ENCODE peak calls at places on chromosomes 2 and 18, in ten cellular contexts. R is suprapubic skin, D is breast epithelium, N is sigmoid colon, A is endothelial cell of umbilical vein, M is spleen, B is transverse colon, U is stomach, S is HCT116, K is upper lobe of left lung. I is an unnamed sample.

GRCh38 chr2:241675885-241676284 is 10.7 kb downstream of the DTYMK start:
- DNase-seq in N (no peak), U (no peak), D (no peak), S (no peak), R (no peak), B (no peak), M (no peak), K (no peak), A (no peak), I (no peak)

GRCh38 chr2:232927041-232927792 is 57.2 kb downstream of the SNORC start:
- DNase-seq in R (no peak), D (no peak), K (no peak), S (no peak), A (no peak), B (no peak), N (no peak), U (no peak), M (no peak), I (no peak)

GRCh38 chr2:6231166-6231565 is 539.0 kb downstream of the SOX11 start:
- DNase-seq in K (no peak), N (no peak), B (no peak), M (no peak), R (no peak), A (no peak), D (no peak), S (no peak), U (no peak), I (no peak)

GRCh38 chr2:204401114-204401513 is 144.2 kb upstream of the PARD3B start:
- DNase-seq in R (no peak), M (no peak), S (no peak), A (no peak), D (no peak), B (no peak), K (no peak), N (no peak), U (no peak), I (no peak)

GRCh38 chr2:135485441-135485840 is 45.6 kb downstream of the ZRANB3 start:
- DNase-seq in U (no peak), S (no peak), D (no peak), B (no peak), K (no peak), M (no peak), R (no peak), A (no peak), N (no peak), I (no peak)

GRCh38 chr2:103008586-103008985 is 246.8 kb downstream of the TMEM182 start:
- DNase-seq in B (no peak), M (no peak), U (no peak), N (no peak), R (no peak), S (no peak), D (no peak), A (no peak), K (no peak), I (no peak)

GRCh38 chr2:169853041-169853668 is 25.9 kb downstream of the UBR3 start:
- DNase-seq in A (no peak), S (no peak), K (no peak), N (no peak), R (no peak), B (no peak), U (no peak), D (no peak), M (no peak), I (no peak)

GRCh38 chr2:174863183-174863582 is 98.9 kb upstream of the CHRNA1 start:
- DNase-seq in D (no peak), U (no peak), A (no peak), N (no peak), M (no peak), B (no peak), R (no peak), S (no peak), K (no peak), I (no peak)

GRCh38 chr2:151437630-151438029 is 27.9 kb downstream of the RIF1 start:
- DNase-seq in R (no peak), M (no peak), A (peak), K (no peak), U (no peak), B (no peak), D (no peak), N (no peak), S (peak), I (no peak)

GRCh38 chr2:226478121-226478809 is 321.4 kb downstream of the IRS1 start:
- DNase-seq in S (peak), A (peak), K (no peak), N (peak), M (no peak), R (no peak), D (no peak), B (peak), U (peak), I (no peak)

GRCh38 chr2:69893684-69894481 is at the start of gene SNRNP27:
- DNase-seq in S (peak), R (peak), M (peak), A (peak), U (peak), K (peak), N (peak), D (peak), B (peak), I (peak)
- TF ChIP-seq POLR2A in S (no peak), R (peak), M (no peak), A (peak), U (no peak), K (peak), N (peak), D (peak), B (peak), I (peak)

DNA sequence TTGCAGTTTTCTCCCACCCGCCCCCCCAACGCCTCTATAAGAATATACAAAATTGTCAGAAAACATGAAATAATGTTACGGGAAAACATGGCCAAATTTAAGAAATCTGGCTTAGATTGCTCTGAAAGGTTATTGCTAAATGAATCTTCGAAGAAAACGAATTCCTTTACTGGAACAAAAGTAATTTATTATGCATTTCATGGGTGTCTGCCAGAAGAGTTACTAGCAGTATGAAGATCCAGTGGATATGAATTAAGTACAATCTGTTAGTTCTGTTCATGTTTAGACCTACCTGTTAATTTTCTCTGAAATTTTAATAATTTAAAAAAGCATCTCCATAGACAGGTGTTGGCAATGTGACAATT is 21.9 kb downstream of the GATA6 start:
- DNase-seq in K (no peak), B (no peak), N (no peak), U (no peak), S (no peak), D (no peak), R (no peak), M (no peak), A (no peak), I (no peak)
- TF ChIP-seq POLR2AphosphoS5 in K (no peak), B (no peak), N (no peak), U (no peak), S (no peak), D (no peak), R (no peak), M (no peak), A (no peak), I (no peak)

GRCh38 chr2:145026456-145027072 is 506.6 kb upstream of the ZEB2 start:
- DNase-seq in A (no peak), U (no peak), R (no peak), N (no peak), S (no peak), D (no peak), K (no peak), M (no peak), B (no peak), I (no peak)
- H3K27ac ChIP-seq in A (no peak), U (no peak), R (no peak), N (no peak), S (no peak), D (peak), K (no peak), M (no peak), B (no peak), I (peak)

DNA sequence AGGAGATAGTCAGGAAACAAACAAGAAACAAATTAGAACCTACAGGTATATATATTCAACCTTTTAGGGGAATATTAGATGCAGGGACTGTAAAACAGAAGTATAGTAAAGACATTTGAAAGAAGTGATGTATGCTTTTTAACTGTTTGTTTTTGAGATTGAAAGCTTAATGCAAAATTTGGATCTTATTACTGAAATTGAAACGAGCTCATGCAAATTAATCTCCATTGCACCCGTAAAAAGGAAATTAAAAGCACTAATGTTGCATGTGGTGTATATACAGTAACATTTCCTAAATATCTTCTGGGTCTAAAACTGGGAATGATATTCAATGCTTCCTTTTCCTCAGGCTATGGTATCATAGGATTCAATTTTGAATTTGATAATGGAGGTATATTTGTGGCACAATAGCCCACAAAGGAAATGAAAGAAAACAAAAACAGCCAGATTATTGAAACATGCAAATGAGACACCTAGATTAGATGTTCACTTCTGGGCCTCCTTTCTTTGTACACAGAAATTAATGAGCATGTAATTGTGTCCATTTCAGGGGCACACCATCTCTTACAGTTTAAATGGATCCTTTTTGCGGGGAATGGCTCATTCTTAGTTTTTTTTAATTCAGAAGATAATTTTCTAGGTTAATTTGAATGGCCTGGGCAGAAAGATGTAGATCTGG is 1.6 kb upstream of the ELOA2 start:
- DNase-seq in B (no peak), S (no peak), K (no peak), U (no peak), A (no peak), D (no peak), M (no peak), R (no peak), N (no peak), I (no peak)
- TF ChIP-seq POLR2A in B (no peak), S (no peak), K (no peak), U (no peak), A (no peak), D (no peak), M (no peak), R (no peak), N (no peak), I (no peak)

GRCh38 chr18:10518595-10519273 is 7.1 kb upstream of the NAPG start:
- DNase-seq in B (peak), R (no peak), N (peak), S (no peak), A (peak), U (peak), K (peak), M (no peak), D (no peak), I (peak)
- TF ChIP-seq POLR2AphosphoS5 in B (peak), R (no peak), N (peak), S (no peak), A (no peak), U (no peak), K (no peak), M (no peak), D (no peak), I (peak)

DNA sequence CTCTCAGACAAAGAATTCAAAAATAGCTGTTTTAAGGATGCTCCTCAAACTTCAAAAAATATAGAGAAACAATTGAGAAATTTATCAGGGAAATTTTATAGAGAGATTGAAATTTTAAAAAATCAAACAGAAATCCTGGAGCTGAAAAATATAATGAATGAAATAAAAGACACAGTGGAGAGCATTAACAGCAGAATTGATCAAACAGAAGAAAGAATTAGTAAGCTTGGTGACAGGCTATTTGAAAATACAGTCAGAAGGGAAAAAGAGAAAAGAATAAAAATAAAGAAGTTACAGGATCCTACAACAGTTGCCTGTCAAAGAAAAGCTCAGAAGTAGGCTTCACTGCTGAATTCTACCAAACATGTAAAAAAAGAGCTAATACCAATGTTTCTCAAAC is 293.8 kb upstream of the VWC2L start:
- DNase-seq in R (no peak), S (no peak), M (no peak), B (no peak), U (no peak), K (no peak), N (no peak), A (no peak), D (no peak), I (no peak)
- H3K27ac ChIP-seq in R (no peak), S (no peak), M (no peak), B (no peak), U (no peak), K (no peak), N (no peak), A (no peak), D (no peak), I (no peak)

GRCh38 chr2:96144481-96145027 is 686 bp downstream of the DUSP2 start:
- DNase-seq in N (peak), R (no peak), K (no peak), U (no peak), D (no peak), M (peak), A (no peak), B (peak), S (no peak), I (peak)

GRCh38 chr2:96143848-96144480 is 1.3 kb downstream of the DUSP2 start:
- DNase-seq in B (peak), K (no peak), A (no peak), U (peak), S (peak), N (peak), D (no peak), M (peak), R (no peak), I (no peak)

GRCh38 chr2:96143231-96143847 is 1.9 kb downstream of the DUSP2 start:
- DNase-seq in N (peak), K (no peak), S (no peak), M (peak), B (no peak), D (no peak), R (no peak), A (no peak), U (no peak), I (no peak)

GRCh38 chr2:96140941-96141623 is 2.8 kb upstream of the ASTL start:
- DNase-seq in M (peak), B (no peak), S (no peak), K (no peak), R (no peak), A (no peak), N (no peak), D (no peak), U (no peak), I (no peak)

DNA sequence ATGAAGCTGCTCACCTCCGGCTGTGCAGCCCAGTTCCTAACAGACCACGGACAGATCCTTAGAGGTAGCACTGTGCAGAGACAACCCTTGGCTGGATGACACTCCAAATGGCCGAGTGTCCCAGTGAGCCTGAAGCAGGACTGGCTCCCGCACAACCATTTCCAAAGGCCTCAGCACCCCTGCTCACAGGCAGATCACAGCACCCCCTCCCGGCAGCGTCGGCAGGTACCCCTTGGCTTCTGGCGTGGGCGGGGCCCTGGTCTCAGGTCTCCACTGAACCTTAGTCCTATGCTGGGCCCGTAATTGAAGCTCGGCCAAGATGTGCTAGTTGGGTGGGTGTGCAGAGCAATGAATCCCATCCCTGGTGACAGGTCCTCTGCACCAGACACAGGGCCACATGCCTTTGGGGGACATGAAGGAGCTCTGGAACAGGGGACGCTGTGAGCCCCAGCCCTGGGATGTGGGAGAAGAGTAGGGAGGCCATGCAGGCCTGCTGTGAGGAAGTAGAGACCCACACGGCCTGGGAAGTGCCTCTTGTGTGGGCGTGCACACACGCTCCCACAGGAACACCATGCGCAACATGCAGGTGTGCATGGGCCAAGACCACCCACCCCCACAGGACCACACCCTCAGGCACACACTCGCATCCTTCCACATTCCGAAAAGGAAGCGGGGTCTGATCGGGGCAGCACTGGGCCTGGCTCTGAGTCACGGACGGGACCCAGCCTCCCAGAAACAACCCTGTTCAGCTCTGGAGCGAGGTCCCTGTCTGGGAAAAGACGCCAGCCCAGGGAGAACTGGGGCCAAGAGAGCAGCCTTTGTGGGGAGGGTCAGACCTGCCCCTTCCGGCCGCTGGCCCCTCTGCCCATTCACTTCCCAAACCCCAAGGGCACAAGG is 2.8 kb downstream of the DUSP2 start:
- DNase-seq in S (no peak), B (peak), A (no peak), R (no peak), D (no peak), U (no peak), N (peak), K (no peak), M (peak), I (no peak)
- TF ChIP-seq POLR2A in S (no peak), B (peak), A (no peak), R (no peak), D (no peak), U (no peak), N (no peak), K (no peak), M (no peak), I (no peak)

DNA sequence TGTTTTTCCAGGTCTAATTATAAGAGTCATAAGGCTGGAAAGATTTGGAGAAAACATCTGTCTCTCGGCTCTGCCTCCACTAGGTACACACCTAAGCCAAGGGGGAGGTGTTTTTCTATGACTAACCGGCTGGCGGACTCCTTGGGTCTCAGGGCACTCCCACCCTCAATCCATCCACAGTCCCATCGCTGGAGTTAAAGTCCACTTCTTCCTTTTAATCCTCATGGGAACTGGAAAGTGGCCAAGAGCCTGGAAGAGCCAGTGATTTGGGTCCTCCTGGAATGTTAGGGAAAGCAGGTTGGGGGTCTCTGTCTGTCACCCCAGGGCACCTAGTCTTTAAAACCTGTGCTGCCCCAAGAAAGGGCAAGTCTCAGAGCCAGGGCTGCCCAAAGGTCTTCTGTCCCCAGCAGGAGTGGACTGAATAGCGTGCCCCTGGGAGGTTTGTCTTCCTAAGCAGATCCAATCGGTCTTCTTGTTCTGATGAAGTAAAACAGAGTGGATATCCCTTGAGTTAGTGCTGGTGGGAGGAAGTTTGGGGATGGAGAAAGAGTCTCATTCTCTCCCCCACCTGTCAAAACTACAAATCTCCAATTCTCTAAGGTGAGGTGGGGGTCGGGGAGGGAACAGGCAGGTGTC is 66.4 kb downstream of the MCFD2 start:
- DNase-seq in A (peak), S (no peak), D (no peak), B (peak), N (peak), K (no peak), R (no peak), M (no peak), U (no peak), I (no peak)
- TF ChIP-seq POLR2AphosphoS5 in A (no peak), S (no peak), D (no peak), B (peak), N (no peak), K (no peak), R (no peak), M (no peak), U (no peak), I (no peak)